ENCODE peak calls at places on chromosome 9, in eight cellular contexts. One of them, this sample, is unnamed.

GRCh38 chr9:93181672-93182435 is 2.1 kb upstream of the WNK2 start:
- DNase-seq in EL: no peak
- DNase-seq in activated naive CD4-positive, alpha-beta T cell: no peak
- DNase-seq in epithelial cell of esophagus: no peak
- DNase-seq in naive thymus-derived CD4-positive, alpha-beta T cell: no peak
- DNase-seq in amniotic stem cell: no peak
- DNase-seq in sigmoid colon: no peak
- DNase-seq in AG08396: no peak
- DNase-seq in this sample: no peak

GRCh38 chr9:115353681-115354080 is 235.7 kb upstream of the TNC start:
- DNase-seq in EL: peak; percentile 16
- DNase-seq in activated naive CD4-positive, alpha-beta T cell: no peak
- DNase-seq in epithelial cell of esophagus: peak; percentile 10
- DNase-seq in naive thymus-derived CD4-positive, alpha-beta T cell: no peak
- DNase-seq in amniotic stem cell: no peak
- DNase-seq in sigmoid colon: no peak
- DNase-seq in AG08396: no peak
- DNase-seq in this sample: no peak

GRCh38 chr9:95762322-95762721 is 113.2 kb upstream of the ERCC6L2 start:
- DNase-seq in EL: no peak
- DNase-seq in activated naive CD4-positive, alpha-beta T cell: no peak
- DNase-seq in epithelial cell of esophagus: no peak
- DNase-seq in naive thymus-derived CD4-positive, alpha-beta T cell: no peak
- DNase-seq in amniotic stem cell: no peak
- DNase-seq in sigmoid colon: no peak
- DNase-seq in AG08396: no peak
- DNase-seq in this sample: no peak

GRCh38 chr9:129619787-129620668 is 873 bp downstream of the C9orf50 start:
- DNase-seq in EL: peak; percentile 63
- DNase-seq in activated naive CD4-positive, alpha-beta T cell: no peak
- DNase-seq in epithelial cell of esophagus: peak; percentile 31
- DNase-seq in naive thymus-derived CD4-positive, alpha-beta T cell: no peak
- DNase-seq in amniotic stem cell: no peak
- DNase-seq in sigmoid colon: no peak
- DNase-seq in AG08396: peak; percentile 70
- DNase-seq in this sample: no peak

GRCh38 chr9:69079186-69079585 is 43.6 kb downstream of the FXN start:
- DNase-seq in EL: no peak
- DNase-seq in activated naive CD4-positive, alpha-beta T cell: no peak
- DNase-seq in epithelial cell of esophagus: peak; percentile 78
- DNase-seq in naive thymus-derived CD4-positive, alpha-beta T cell: no peak
- DNase-seq in amniotic stem cell: no peak
- DNase-seq in sigmoid colon: no peak
- DNase-seq in AG08396: no peak
- DNase-seq in this sample: no peak

GRCh38 chr9:89436963-89437625 is 60.8 kb downstream of the SEMA4D start:
- DNase-seq in EL: no peak
- DNase-seq in activated naive CD4-positive, alpha-beta T cell: peak; percentile 40
- DNase-seq in epithelial cell of esophagus: peak; percentile 29
- DNase-seq in naive thymus-derived CD4-positive, alpha-beta T cell: peak; percentile 51
- DNase-seq in amniotic stem cell: no peak
- DNase-seq in sigmoid colon: no peak
- DNase-seq in AG08396: no peak
- DNase-seq in this sample: no peak

GRCh38 chr9:102101723-102102122 is 363.3 kb upstream of the GRIN3A start:
- DNase-seq in EL: no peak
- DNase-seq in activated naive CD4-positive, alpha-beta T cell: no peak
- DNase-seq in epithelial cell of esophagus: peak; percentile 16
- DNase-seq in naive thymus-derived CD4-positive, alpha-beta T cell: no peak
- DNase-seq in amniotic stem cell: no peak
- DNase-seq in sigmoid colon: no peak
- DNase-seq in AG08396: no peak
- DNase-seq in this sample: no peak

GRCh38 chr9:134852906-134853654 is 27.5 kb upstream of the FCN2 start:
- DNase-seq in EL: no peak
- DNase-seq in activated naive CD4-positive, alpha-beta T cell: no peak
- DNase-seq in epithelial cell of esophagus: no peak
- DNase-seq in naive thymus-derived CD4-positive, alpha-beta T cell: no peak
- DNase-seq in amniotic stem cell: no peak
- DNase-seq in sigmoid colon: peak; percentile 54
- DNase-seq in AG08396: no peak
- DNase-seq in this sample: no peak

GRCh38 chr9:94514722-94515121 is 40.2 kb upstream of the PCAT7 start:
- DNase-seq in EL: no peak
- DNase-seq in activated naive CD4-positive, alpha-beta T cell: no peak
- DNase-seq in epithelial cell of esophagus: no peak
- DNase-seq in naive thymus-derived CD4-positive, alpha-beta T cell: no peak
- DNase-seq in amniotic stem cell: no peak
- DNase-seq in sigmoid colon: no peak
- DNase-seq in AG08396: no peak
- DNase-seq in this sample: no peak

GRCh38 chr9:88988796-88989641 is 2.2 kb upstream of the S1PR3 start:
- DNase-seq in EL: peak; percentile 64
- DNase-seq in activated naive CD4-positive, alpha-beta T cell: no peak
- DNase-seq in epithelial cell of esophagus: peak; percentile 71
- DNase-seq in naive thymus-derived CD4-positive, alpha-beta T cell: peak; percentile 27
- DNase-seq in amniotic stem cell: no peak
- DNase-seq in sigmoid colon: no peak
- DNase-seq in AG08396: peak; percentile 57
- DNase-seq in this sample: no peak

GRCh38 chr9:79877943-79878612 is 306.3 kb downstream of the TLE4 start:
- DNase-seq in EL: no peak
- DNase-seq in activated naive CD4-positive, alpha-beta T cell: no peak
- DNase-seq in epithelial cell of esophagus: no peak
- DNase-seq in naive thymus-derived CD4-positive, alpha-beta T cell: no peak
- DNase-seq in amniotic stem cell: no peak
- DNase-seq in sigmoid colon: no peak
- DNase-seq in AG08396: no peak
- DNase-seq in this sample: no peak

GRCh38 chr9:38233343-38233742 is 159.2 kb upstream of the ALDH1B1 start:
- DNase-seq in EL: no peak
- DNase-seq in activated naive CD4-positive, alpha-beta T cell: no peak
- DNase-seq in epithelial cell of esophagus: no peak
- DNase-seq in naive thymus-derived CD4-positive, alpha-beta T cell: no peak
- DNase-seq in amniotic stem cell: no peak
- DNase-seq in sigmoid colon: no peak
- DNase-seq in AG08396: no peak
- DNase-seq in this sample: no peak

GRCh38 chr9:70563437-70564204 is 149.2 kb upstream of the KLF9 start:
- DNase-seq in EL: peak; percentile 65
- DNase-seq in activated naive CD4-positive, alpha-beta T cell: peak; percentile 2
- DNase-seq in epithelial cell of esophagus: peak; percentile 35
- DNase-seq in naive thymus-derived CD4-positive, alpha-beta T cell: peak; percentile 86
- DNase-seq in amniotic stem cell: peak; percentile 41
- DNase-seq in sigmoid colon: no peak
- DNase-seq in AG08396: peak; percentile 42
- DNase-seq in this sample: no peak

GRCh38 chr9:91028166-91028827 is 226.7 kb downstream of the SYK start:
- DNase-seq in EL: no peak
- DNase-seq in activated naive CD4-positive, alpha-beta T cell: no peak
- DNase-seq in epithelial cell of esophagus: no peak
- DNase-seq in naive thymus-derived CD4-positive, alpha-beta T cell: no peak
- DNase-seq in amniotic stem cell: no peak
- DNase-seq in sigmoid colon: no peak
- DNase-seq in AG08396: no peak
- DNase-seq in this sample: no peak

GRCh38 chr9:73411494-73411893 is 259.8 kb downstream of the ANXA1 start:
- DNase-seq in EL: no peak
- DNase-seq in activated naive CD4-positive, alpha-beta T cell: no peak
- DNase-seq in epithelial cell of esophagus: no peak
- DNase-seq in naive thymus-derived CD4-positive, alpha-beta T cell: no peak
- DNase-seq in amniotic stem cell: no peak
- DNase-seq in sigmoid colon: no peak
- DNase-seq in AG08396: no peak
- DNase-seq in this sample: no peak

GRCh38 chr9:98783518-98784226 is 12.7 kb downstream of the ANKS6 start:
- DNase-seq in EL: no peak
- DNase-seq in activated naive CD4-positive, alpha-beta T cell: no peak
- DNase-seq in epithelial cell of esophagus: no peak
- DNase-seq in naive thymus-derived CD4-positive, alpha-beta T cell: no peak
- DNase-seq in amniotic stem cell: no peak
- DNase-seq in sigmoid colon: no peak
- DNase-seq in AG08396: no peak
- DNase-seq in this sample: no peak

GRCh38 chr9:104304925-104305324 is 199.1 kb upstream of the OR13F1 start:
- DNase-seq in EL: no peak
- DNase-seq in activated naive CD4-positive, alpha-beta T cell: no peak
- DNase-seq in epithelial cell of esophagus: no peak
- DNase-seq in naive thymus-derived CD4-positive, alpha-beta T cell: no peak
- DNase-seq in amniotic stem cell: no peak
- DNase-seq in sigmoid colon: no peak
- DNase-seq in AG08396: no peak
- DNase-seq in this sample: no peak

GRCh38 chr9:76944011-76944410 is 38.1 kb upstream of the PRUNE2 start:
- DNase-seq in EL: no peak
- DNase-seq in activated naive CD4-positive, alpha-beta T cell: no peak
- DNase-seq in epithelial cell of esophagus: no peak
- DNase-seq in naive thymus-derived CD4-positive, alpha-beta T cell: no peak
- DNase-seq in amniotic stem cell: no peak
- DNase-seq in sigmoid colon: no peak
- DNase-seq in AG08396: no peak
- DNase-seq in this sample: no peak

GRCh38 chr9:91056917-91057316 is 255.3 kb downstream of the SYK start:
- DNase-seq in EL: peak; percentile 57
- DNase-seq in activated naive CD4-positive, alpha-beta T cell: no peak
- DNase-seq in epithelial cell of esophagus: peak; percentile 36
- DNase-seq in naive thymus-derived CD4-positive, alpha-beta T cell: no peak
- DNase-seq in amniotic stem cell: no peak
- DNase-seq in sigmoid colon: no peak
- DNase-seq in AG08396: no peak
- DNase-seq in this sample: no peak

GRCh38 chr9:136823136-136824046 is 15.6 kb downstream of the RABL6 start:
- DNase-seq in EL: no peak
- DNase-seq in activated naive CD4-positive, alpha-beta T cell: no peak
- DNase-seq in epithelial cell of esophagus: no peak
- DNase-seq in naive thymus-derived CD4-positive, alpha-beta T cell: no peak
- DNase-seq in amniotic stem cell: no peak
- DNase-seq in sigmoid colon: no peak
- DNase-seq in AG08396: no peak
- DNase-seq in this sample: no peak

GRCh38 chr9:92963831-92964606 is 16.7 kb downstream of the FGD3 start:
- DNase-seq in EL: no peak
- DNase-seq in activated naive CD4-positive, alpha-beta T cell: peak; percentile 71
- DNase-seq in epithelial cell of esophagus: no peak
- DNase-seq in naive thymus-derived CD4-positive, alpha-beta T cell: peak; percentile 94
- DNase-seq in amniotic stem cell: no peak
- DNase-seq in sigmoid colon: no peak
- DNase-seq in AG08396: no peak
- DNase-seq in this sample: no peak

GRCh38 chr9:136849038-136849959 is at the start of gene PHPT1:
- DNase-seq in EL: peak; percentile 99
- DNase-seq in activated naive CD4-positive, alpha-beta T cell: peak; percentile 89
- DNase-seq in epithelial cell of esophagus: peak; percentile 100
- DNase-seq in naive thymus-derived CD4-positive, alpha-beta T cell: peak; percentile 98
- DNase-seq in amniotic stem cell: peak; percentile 96
- DNase-seq in sigmoid colon: peak; percentile 100
- DNase-seq in AG08396: peak; percentile 100
- DNase-seq in this sample: peak; percentile 99

GRCh38 chr9:111178361-111179043 is 140.2 kb upstream of the LPAR1 start:
- DNase-seq in EL: peak; percentile 87
- DNase-seq in activated naive CD4-positive, alpha-beta T cell: no peak
- DNase-seq in epithelial cell of esophagus: no peak
- DNase-seq in naive thymus-derived CD4-positive, alpha-beta T cell: no peak
- DNase-seq in amniotic stem cell: no peak
- DNase-seq in sigmoid colon: no peak
- DNase-seq in AG08396: no peak
- DNase-seq in this sample: no peak

GRCh38 chr9:19998823-19999455 is 210.1 kb upstream of the SLC24A2 start:
- DNase-seq in EL: peak; percentile 41
- DNase-seq in activated naive CD4-positive, alpha-beta T cell: no peak
- DNase-seq in epithelial cell of esophagus: peak; percentile 52
- DNase-seq in naive thymus-derived CD4-positive, alpha-beta T cell: no peak
- DNase-seq in amniotic stem cell: no peak
- DNase-seq in sigmoid colon: no peak
- DNase-seq in AG08396: no peak
- DNase-seq in this sample: no peak

GRCh38 chr9:94945191-94946144 is 219.0 kb downstream of the AOPEP start:
- DNase-seq in EL: peak; percentile 91
- DNase-seq in activated naive CD4-positive, alpha-beta T cell: no peak
- DNase-seq in epithelial cell of esophagus: peak; percentile 92
- DNase-seq in naive thymus-derived CD4-positive, alpha-beta T cell: no peak
- DNase-seq in amniotic stem cell: peak; percentile 69
- DNase-seq in sigmoid colon: peak; percentile 86
- DNase-seq in AG08396: peak; percentile 81
- DNase-seq in this sample: peak; percentile 51

GRCh38 chr9:132027752-132028666 is 51.7 kb downstream of the MED27 start:
- DNase-seq in EL: peak; percentile 27
- DNase-seq in activated naive CD4-positive, alpha-beta T cell: no peak
- DNase-seq in epithelial cell of esophagus: peak; percentile 82
- DNase-seq in naive thymus-derived CD4-positive, alpha-beta T cell: no peak
- DNase-seq in amniotic stem cell: no peak
- DNase-seq in sigmoid colon: no peak
- DNase-seq in AG08396: no peak
- DNase-seq in this sample: no peak

This sample was measured in left ventricle myocardium inferior.